ENCODE peak calls at places on chromosome 20, in six cellular contexts. One of them, this sample, is unnamed.

GRCh38 chr20:21702553-21703467 is 2.7 kb upstream of the PAX1 start:
- DNase-seq in fibroblast of lung: peak
- DNase-seq in A549: peak
- DNase-seq in endodermal cell: peak
- DNase-seq in HFF-Myc: peak
- DNase-seq in WERI-Rb-1: peak
- DNase-seq in this sample: peak

GRCh38 chr20:53163486-53163885 is 191.3 kb downstream of the TSHZ2 start:
- DNase-seq in endodermal cell: no peak
- DNase-seq in A549: no peak
- DNase-seq in WERI-Rb-1: no peak
- DNase-seq in HFF-Myc: no peak
- DNase-seq in fibroblast of lung: peak
- DNase-seq in this sample: peak

GRCh38 chr20:34922654-34923381 is 32.8 kb downstream of the GSS start:
- DNase-seq in A549: peak
- DNase-seq in HFF-Myc: no peak
- DNase-seq in fibroblast of lung: peak
- DNase-seq in endodermal cell: no peak
- DNase-seq in WERI-Rb-1: no peak
- DNase-seq in this sample: peak

GRCh38 chr20:20363449-20364015 is 4.4 kb upstream of the INSM1 start:
- DNase-seq in HFF-Myc: no peak
- DNase-seq in A549: no peak
- DNase-seq in endodermal cell: peak
- DNase-seq in WERI-Rb-1: no peak
- DNase-seq in fibroblast of lung: no peak
- DNase-seq in this sample: no peak

GRCh38 chr20:57622579-57623381 is 2.6 kb upstream of the ZBP1 start:
- DNase-seq in fibroblast of lung: peak
- DNase-seq in endodermal cell: peak
- DNase-seq in A549: peak
- DNase-seq in HFF-Myc: peak
- DNase-seq in WERI-Rb-1: peak
- DNase-seq in this sample: peak

GRCh38 chr20:20630551-20630950 is 81.9 kb downstream of the RALGAPA2 start:
- DNase-seq in WERI-Rb-1: no peak
- DNase-seq in A549: no peak
- DNase-seq in endodermal cell: no peak
- DNase-seq in fibroblast of lung: no peak
- DNase-seq in HFF-Myc: no peak
- DNase-seq in this sample: no peak

GRCh38 chr20:57140416-57140965 is 126.0 kb downstream of the BMP7 start:
- DNase-seq in fibroblast of lung: no peak
- DNase-seq in endodermal cell: no peak
- DNase-seq in HFF-Myc: no peak
- DNase-seq in WERI-Rb-1: no peak
- DNase-seq in A549: no peak
- DNase-seq in this sample: no peak

GRCh38 chr20:58344741-58345140 is 35.2 kb downstream of the RAB22A start:
- DNase-seq in endodermal cell: no peak
- DNase-seq in HFF-Myc: no peak
- DNase-seq in A549: no peak
- DNase-seq in WERI-Rb-1: no peak
- DNase-seq in fibroblast of lung: no peak
- DNase-seq in this sample: peak

GRCh38 chr20:48824830-48825550 is 2.8 kb downstream of the PREX1 start:
- DNase-seq in A549: no peak
- DNase-seq in WERI-Rb-1: peak
- DNase-seq in endodermal cell: peak
- DNase-seq in HFF-Myc: no peak
- DNase-seq in fibroblast of lung: no peak
- DNase-seq in this sample: no peak

GRCh38 chr20:19934792-19935491 is 82.2 kb upstream of the NAA20 start:
- DNase-seq in fibroblast of lung: no peak
- DNase-seq in endodermal cell: no peak
- DNase-seq in HFF-Myc: no peak
- DNase-seq in WERI-Rb-1: no peak
- DNase-seq in A549: peak
- DNase-seq in this sample: no peak

GRCh38 chr20:57620274-57620990 is at the start of gene ZBP1:
- DNase-seq in A549: no peak
- DNase-seq in endodermal cell: no peak
- DNase-seq in HFF-Myc: no peak
- DNase-seq in WERI-Rb-1: no peak
- DNase-seq in fibroblast of lung: no peak
- DNase-seq in this sample: no peak

GRCh38 chr20:2907519-2907918 is 34.2 kb downstream of the PTPRA start:
- DNase-seq in WERI-Rb-1: no peak
- DNase-seq in A549: no peak
- DNase-seq in endodermal cell: no peak
- DNase-seq in fibroblast of lung: peak
- DNase-seq in HFF-Myc: no peak
- DNase-seq in this sample: no peak

GRCh38 chr20:51486197-51487005 is 56.1 kb downstream of the NFATC2 start:
- DNase-seq in fibroblast of lung: no peak
- DNase-seq in A549: no peak
- DNase-seq in endodermal cell: no peak
- DNase-seq in HFF-Myc: no peak
- DNase-seq in WERI-Rb-1: no peak
- DNase-seq in this sample: no peak

GRCh38 chr20:44093249-44093582 is 93.8 kb downstream of the JPH2 start:
- DNase-seq in HFF-Myc: no peak
- DNase-seq in WERI-Rb-1: no peak
- DNase-seq in A549: no peak
- DNase-seq in endodermal cell: no peak
- DNase-seq in fibroblast of lung: no peak
- DNase-seq in this sample: no peak
- TF ChIP-seq CTCF in HFF-Myc: no peak
- TF ChIP-seq CTCF in WERI-Rb-1: no peak
- TF ChIP-seq CTCF in A549: peak
- TF ChIP-seq CTCF in endodermal cell: peak
- TF ChIP-seq CTCF in fibroblast of lung: no peak
- TF ChIP-seq CTCF in this sample: no peak

GRCh38 chr20:13348301-13349239 is 127.5 kb downstream of the ISM1 start:
- DNase-seq in WERI-Rb-1: no peak
- DNase-seq in fibroblast of lung: peak
- DNase-seq in HFF-Myc: no peak
- DNase-seq in endodermal cell: no peak
- DNase-seq in A549: no peak
- DNase-seq in this sample: peak
- H3K4me3 ChIP-seq in WERI-Rb-1: no peak
- H3K4me3 ChIP-seq in fibroblast of lung: peak
- H3K4me3 ChIP-seq in HFF-Myc: no peak
- H3K4me3 ChIP-seq in endodermal cell: no peak
- H3K4me3 ChIP-seq in A549: no peak
- H3K4me3 ChIP-seq in this sample: no peak

GRCh38 chr20:33791959-33792597 is 19.1 kb upstream of the CHMP4B start:
- DNase-seq in WERI-Rb-1: peak
- DNase-seq in HFF-Myc: no peak
- DNase-seq in fibroblast of lung: peak
- DNase-seq in A549: peak
- DNase-seq in endodermal cell: peak
- DNase-seq in this sample: peak
- TF ChIP-seq CTCF in WERI-Rb-1: peak
- TF ChIP-seq CTCF in HFF-Myc: peak
- TF ChIP-seq CTCF in fibroblast of lung: peak
- TF ChIP-seq CTCF in A549: peak
- TF ChIP-seq CTCF in endodermal cell: peak
- TF ChIP-seq CTCF in this sample: peak

GRCh38 chr20:1490643-1491042 is 577 bp downstream of the SIRPB2 start:
- DNase-seq in fibroblast of lung: no peak
- DNase-seq in HFF-Myc: no peak
- DNase-seq in WERI-Rb-1: no peak
- DNase-seq in A549: no peak
- DNase-seq in endodermal cell: no peak
- DNase-seq in this sample: no peak
- H3K4me3 ChIP-seq in fibroblast of lung: no peak
- H3K4me3 ChIP-seq in HFF-Myc: no peak
- H3K4me3 ChIP-seq in WERI-Rb-1: no peak
- H3K4me3 ChIP-seq in A549: no peak
- H3K4me3 ChIP-seq in endodermal cell: no peak
- H3K4me3 ChIP-seq in this sample: no peak

GRCh38 chr20:54726687-54727086 is 251.3 kb downstream of the DOK5 start:
- DNase-seq in WERI-Rb-1: no peak
- DNase-seq in HFF-Myc: no peak
- DNase-seq in fibroblast of lung: peak
- DNase-seq in endodermal cell: no peak
- DNase-seq in A549: no peak
- DNase-seq in this sample: no peak
- TF ChIP-seq CTCF in WERI-Rb-1: peak
- TF ChIP-seq CTCF in HFF-Myc: no peak
- TF ChIP-seq CTCF in fibroblast of lung: no peak
- TF ChIP-seq CTCF in endodermal cell: no peak
- TF ChIP-seq CTCF in A549: no peak
- TF ChIP-seq CTCF in this sample: no peak

DNA sequence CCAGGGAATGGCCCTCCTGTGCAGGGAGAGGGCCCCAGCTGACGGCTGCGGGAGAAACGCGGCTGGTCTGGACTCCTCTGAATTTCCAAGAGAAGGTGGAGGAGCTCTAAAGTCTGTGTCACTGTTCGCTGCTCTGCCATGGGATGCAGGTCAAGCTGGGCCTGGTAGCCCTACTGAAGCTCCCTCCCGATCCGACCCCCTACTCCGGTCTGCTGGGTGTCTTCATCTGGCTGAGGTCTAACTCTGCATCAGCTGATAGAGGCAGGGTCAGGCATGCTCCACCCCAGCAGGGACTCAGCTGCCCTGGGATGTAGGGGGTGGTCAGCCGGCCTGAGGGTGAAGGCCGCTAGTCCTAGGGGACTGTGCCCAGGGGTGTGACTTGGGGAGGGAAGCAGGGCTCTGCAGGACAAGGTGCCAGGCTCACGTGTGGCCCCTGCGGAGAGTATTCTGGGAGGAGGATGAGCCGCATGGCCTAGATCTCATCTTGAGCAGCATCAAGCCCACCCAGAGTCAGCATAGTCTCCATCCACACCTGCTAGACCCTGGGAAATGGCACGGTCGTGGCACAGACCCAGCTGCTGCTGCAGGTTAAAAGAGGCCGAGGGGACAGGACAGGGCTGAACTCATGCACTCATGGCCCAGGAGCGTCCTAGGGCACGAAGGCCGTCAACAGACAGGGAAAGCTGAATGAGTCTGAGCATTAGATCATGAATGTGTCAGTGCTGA is 1.4 kb downstream of the CST3 start:
- DNase-seq in fibroblast of lung: no peak
- DNase-seq in HFF-Myc: no peak
- DNase-seq in WERI-Rb-1: no peak
- DNase-seq in endodermal cell: no peak
- DNase-seq in A549: no peak
- DNase-seq in this sample: peak
- H3K4me3 ChIP-seq in fibroblast of lung: peak
- H3K4me3 ChIP-seq in HFF-Myc: peak
- H3K4me3 ChIP-seq in WERI-Rb-1: peak
- H3K4me3 ChIP-seq in endodermal cell: peak
- H3K4me3 ChIP-seq in A549: peak
- H3K4me3 ChIP-seq in this sample: peak

DNA sequence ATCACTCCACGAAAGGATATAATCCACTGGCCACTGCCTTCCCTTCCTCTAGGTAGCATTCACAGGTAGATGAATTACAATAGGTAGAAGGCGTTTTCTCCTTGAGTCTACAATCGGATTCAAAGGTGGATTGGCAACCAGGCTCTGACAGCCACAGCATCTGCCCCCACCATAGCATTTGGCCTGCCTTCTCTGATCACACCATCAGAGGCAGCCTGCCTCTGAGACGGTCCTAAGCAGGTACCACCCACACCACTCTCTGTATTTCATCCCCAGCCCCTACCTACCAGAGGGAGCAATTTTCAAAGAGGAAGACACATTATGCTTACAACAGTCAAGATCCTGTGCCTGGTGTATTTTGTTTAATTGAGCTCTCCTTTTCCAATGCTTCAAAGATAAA is 210.5 kb upstream of the SPTLC3 start:
- DNase-seq in HFF-Myc: no peak
- DNase-seq in fibroblast of lung: no peak
- DNase-seq in WERI-Rb-1: peak
- DNase-seq in endodermal cell: peak
- DNase-seq in A549: no peak
- DNase-seq in this sample: no peak
- TF ChIP-seq CTCF in HFF-Myc: no peak
- TF ChIP-seq CTCF in fibroblast of lung: no peak
- TF ChIP-seq CTCF in WERI-Rb-1: peak
- TF ChIP-seq CTCF in endodermal cell: peak
- TF ChIP-seq CTCF in A549: no peak
- TF ChIP-seq CTCF in this sample: no peak

DNA sequence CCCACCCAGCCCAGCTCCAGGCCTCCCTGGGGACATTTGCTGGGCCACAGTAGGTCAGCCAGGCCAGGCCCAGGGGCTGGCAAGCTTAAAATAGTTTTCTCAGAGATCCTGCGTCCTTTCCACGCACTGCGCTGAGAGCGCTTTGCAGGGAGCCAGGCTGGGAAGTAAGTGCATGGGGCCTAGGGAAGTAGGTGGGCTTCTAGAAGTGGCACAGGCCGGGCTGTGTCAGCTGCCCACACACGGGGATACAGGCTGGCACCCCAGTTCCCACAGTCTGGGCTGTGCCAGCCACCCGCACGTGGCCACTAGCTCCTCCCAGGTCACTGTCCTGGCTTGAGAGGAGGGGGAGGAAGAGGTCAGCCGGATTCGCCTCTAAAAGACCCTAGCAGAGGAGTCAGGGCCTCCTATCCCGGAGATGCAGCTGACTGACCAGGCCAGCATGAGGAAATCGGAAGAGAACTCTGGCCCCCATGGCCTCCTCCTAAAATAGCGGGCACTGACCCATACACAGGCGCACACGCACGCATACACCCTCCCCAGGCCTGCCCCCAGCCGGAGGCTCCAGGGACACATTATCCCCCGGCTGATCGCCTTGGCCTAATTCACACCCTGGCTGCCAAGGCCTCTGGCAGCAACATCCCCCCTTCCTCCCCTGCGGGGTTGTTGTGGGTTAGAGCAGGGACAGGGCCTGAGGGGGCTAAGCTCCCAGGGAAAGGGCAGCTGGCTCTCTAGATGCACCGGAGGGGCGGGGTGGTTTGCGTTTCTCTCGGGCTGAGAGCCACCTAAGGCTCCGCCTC is 5.4 kb downstream of the SLCO4A1 start:
- DNase-seq in HFF-Myc: no peak
- DNase-seq in endodermal cell: no peak
- DNase-seq in WERI-Rb-1: peak
- DNase-seq in fibroblast of lung: no peak
- DNase-seq in A549: no peak
- DNase-seq in this sample: no peak
- H3K4me3 ChIP-seq in HFF-Myc: no peak
- H3K4me3 ChIP-seq in endodermal cell: no peak
- H3K4me3 ChIP-seq in WERI-Rb-1: no peak
- H3K4me3 ChIP-seq in fibroblast of lung: no peak
- H3K4me3 ChIP-seq in A549: no peak
- H3K4me3 ChIP-seq in this sample: no peak

GRCh38 chr20:25279403-25279802 is 31.5 kb downstream of the PYGB start:
- DNase-seq in endodermal cell: no peak
- DNase-seq in fibroblast of lung: no peak
- DNase-seq in HFF-Myc: no peak
- DNase-seq in WERI-Rb-1: no peak
- DNase-seq in A549: no peak
- DNase-seq in this sample: peak
- TF ChIP-seq CTCF in endodermal cell: no peak
- TF ChIP-seq CTCF in fibroblast of lung: no peak
- TF ChIP-seq CTCF in HFF-Myc: no peak
- TF ChIP-seq CTCF in WERI-Rb-1: no peak
- TF ChIP-seq CTCF in A549: no peak
- TF ChIP-seq CTCF in this sample: no peak

This sample was measured in cardiac fibroblast.